ENCODE peak calls at places on chromosomes 5 and 9, in six cellular contexts. E is uterus, J is aorta, M is fibroblast of lung, P is astrocyte, H is heart right ventricle. O is an unnamed sample.

GRCh38 chr5:264346-264745 is 7.1 kb upstream of the PDCD6 start:
- DNase-seq in J (no peak), H (no peak), P (no peak), M (no peak), E (no peak), O (no peak)

GRCh38 chr9:125815568-125815967 is 68.4 kb downstream of the PBX3 start:
- DNase-seq in P (peak; percentile 81), E (no peak), J (no peak), H (no peak), M (peak; percentile 82), O (no peak)

GRCh38 chr9:73437758-73438157 is 286.1 kb downstream of the ANXA1 start:
- DNase-seq in E (no peak), M (peak; percentile 36), P (peak; percentile 23), H (no peak), J (no peak), O (no peak)

GRCh38 chr9:136342191-136343120 is 15.1 kb downstream of the GPSM1 start:
- DNase-seq in H (peak; percentile 88), J (peak; percentile 83), P (peak; percentile 48), E (peak; percentile 82), M (peak; percentile 70), O (no peak)

GRCh38 chr9:127877566-127877998 is at the start of gene AK1:
- DNase-seq in E (peak; percentile 76), H (peak; percentile 85), J (peak; percentile 88), M (peak; percentile 55), P (no peak), O (no peak)

GRCh38 chr9:136742640-136743391 is at the start of gene LCN10:
- DNase-seq in P (no peak), E (no peak), H (no peak), J (no peak), M (no peak), O (no peak)

GRCh38 chr5:139845846-139846681 is 50.5 kb downstream of the PSD2 start:
- DNase-seq in H (peak; percentile 35), J (no peak), M (no peak), P (no peak), E (no peak), O (no peak)

GRCh38 chr9:125407974-125408900 is 146.6 kb downstream of the GAPVD1 start:
- DNase-seq in J (peak; percentile 82), E (peak; percentile 69), P (no peak), M (peak; percentile 60), H (peak; percentile 71), O (no peak)

GRCh38 chr5:123083298-123083697 is 5.7 kb upstream of the PRDM6 start:
- DNase-seq in M (no peak), P (no peak), E (no peak), J (no peak), H (no peak), O (no peak)

GRCh38 chr5:108212775-108213346 is 169.0 kb downstream of the FBXL17 start:
- DNase-seq in P (peak; percentile 57), E (no peak), J (no peak), M (peak; percentile 73), H (no peak), O (no peak)

GRCh38 chr9:19136129-19136528 is 8.8 kb upstream of the PLIN2 start:
- DNase-seq in E (no peak), M (no peak), J (no peak), P (no peak), H (no peak), O (no peak)

GRCh38 chr9:129838707-129839259 is 3.5 kb downstream of the USP20 start:
- DNase-seq in M (peak; percentile 93), H (no peak), J (no peak), E (no peak), P (peak; percentile 89), O (no peak)

GRCh38 chr5:109741390-109741789 is 51.7 kb downstream of the MAN2A1 start:
- DNase-seq in H (no peak), E (no peak), M (no peak), P (no peak), J (no peak), O (no peak)

GRCh38 chr9:117413346-117414219 is 1.3 kb downstream of the ASTN2 start:
- DNase-seq in J (no peak), P (no peak), M (no peak), E (no peak), H (no peak), O (no peak)

GRCh38 chr9:8558176-8558575 is 758.6 kb upstream of the DMAC1 start:
- DNase-seq in E (no peak), M (peak; percentile 61), H (no peak), P (peak; percentile 45), J (no peak), O (no peak)

GRCh38 chr9:114177423-114178064 is 22.2 kb downstream of the COL27A1 start:
- DNase-seq in P (peak; percentile 63), J (no peak), H (no peak), M (peak; percentile 75), E (no peak), O (no peak)

GRCh38 chr9:86187121-86187520 is 72.3 kb downstream of the C9orf153 start:
- DNase-seq in P (no peak), E (no peak), M (no peak), J (no peak), H (no peak), O (no peak)

GRCh38 chr5:113367586-113367985 is 67.2 kb downstream of the TSSK1B start:
- DNase-seq in M (peak; percentile 29), E (no peak), P (no peak), J (no peak), H (no peak), O (no peak)

GRCh38 chr9:120924698-120925534 is 1.7 kb downstream of the TRAF1 start:
- DNase-seq in J (no peak), M (peak; percentile 24), H (no peak), P (no peak), E (no peak), O (no peak)

GRCh38 chr9:120928015-120928719 is 1.6 kb upstream of the TRAF1 start:
- DNase-seq in H (peak; percentile 45), P (no peak), M (no peak), E (peak; percentile 63), J (peak; percentile 82), O (no peak)

GRCh38 chr9:120927125-120928014 is 774 bp upstream of the TRAF1 start:
- DNase-seq in J (no peak), M (no peak), H (no peak), P (no peak), E (no peak), O (no peak)

GRCh38 chr9:120925535-120926396 is 830 bp downstream of the TRAF1 start:
- DNase-seq in P (peak; percentile 93), J (peak; percentile 87), E (no peak), H (no peak), M (peak; percentile 93), O (no peak)

GRCh38 chr9:120926397-120926928 is at the start of gene TRAF1:
- DNase-seq in E (no peak), H (no peak), M (peak; percentile 24), J (no peak), P (no peak), O (no peak)
- H3K4me1 ChIP-seq in E (no peaks in the 10 kb centered on the region), H (peaks cover 20% of the 10 kb centered on the region), M (peaks cover 13% of the 10 kb centered on the region), J (no peaks in the 10 kb centered on the region), P (peaks cover 34% of the 10 kb centered on the region), O (peaks cover 7% of the 10 kb centered on the region)

GRCh38 chr5:34412769-34413168 is 243.4 kb upstream of the RAI14 start:
- DNase-seq in M (peak; percentile 76), E (no peak), P (peak; percentile 67), H (no peak), J (no peak), O (no peak)

GRCh38 chr5:34415559-34416198 is 240.4 kb upstream of the RAI14 start:
- DNase-seq in J (no peak), P (no peak), E (no peak), H (no peak), M (peak; percentile 11), O (no peak)

GRCh38 chr5:34409376-34409775 is 246.8 kb upstream of the RAI14 start:
- DNase-seq in M (no peak), J (no peak), H (no peak), E (no peak), P (no peak), O (no peak)

GRCh38 chr5:34410411-34411139 is 245.6 kb upstream of the RAI14 start:
- DNase-seq in J (no peak), H (no peak), P (peak; percentile 75), E (no peak), M (peak; percentile 75), O (no peak)

DNA sequence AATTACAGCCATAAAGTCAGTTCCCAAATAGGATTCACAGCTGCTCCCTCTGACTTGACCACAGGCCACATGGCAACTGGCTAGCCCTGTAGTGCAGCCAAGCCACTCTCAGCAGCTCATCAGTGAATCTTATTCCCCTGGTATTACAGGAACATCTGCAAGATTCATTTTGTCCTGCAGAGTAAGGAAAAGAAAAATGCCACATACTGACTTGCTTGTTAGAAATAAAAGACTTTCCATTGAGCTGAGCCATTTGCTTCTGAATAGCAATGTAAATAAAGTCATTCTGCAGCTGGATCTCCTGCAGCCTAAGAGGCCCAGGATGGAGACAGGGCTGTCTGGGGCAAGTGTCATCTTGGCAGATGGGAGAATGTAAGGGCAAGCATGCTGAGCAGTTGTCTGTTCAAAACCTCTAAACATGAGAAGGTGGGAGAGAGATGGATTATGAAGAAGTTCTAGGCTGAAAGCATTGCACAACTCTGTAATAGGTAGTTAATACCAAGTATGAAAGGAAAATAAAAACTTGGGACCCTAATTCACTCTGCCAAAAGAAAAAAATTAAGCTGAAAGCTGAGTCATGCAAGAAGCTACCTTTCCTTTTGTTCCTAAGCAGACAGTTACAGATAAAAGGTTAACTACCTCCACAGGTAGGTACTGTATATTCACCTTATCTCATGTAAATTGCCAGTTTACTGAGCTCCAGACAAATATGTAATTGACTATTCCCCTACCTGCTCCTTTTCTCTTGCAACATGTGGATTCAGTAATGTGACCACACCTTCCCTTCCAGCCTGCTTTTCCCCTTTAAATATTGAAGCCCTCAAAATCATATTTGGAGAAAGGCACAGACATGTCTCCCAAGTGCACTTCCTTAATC is 244.4 kb upstream of the RAI14 start:
- DNase-seq in E (no peak), J (no peak), P (peak; percentile 44), H (peak; percentile 6), M (peak; percentile 55), O (no peak)
- H3K4me1 ChIP-seq in E (no peaks in the 10 kb centered on the region), J (no peaks in the 10 kb centered on the region), P (peaks cover 20% of the 10 kb centered on the region), H (no peaks in the 10 kb centered on the region), M (peaks cover 7% of the 10 kb centered on the region), O (no peaks in the 10 kb centered on the region)

GRCh38 chr5:133247881-133248642 is 196.2 kb downstream of the HSPA4 start:
- DNase-seq in J (no peak), P (no peak), E (no peak), H (peak; percentile 38), M (peak; percentile 30), O (no peak)
- H3K4me1 ChIP-seq in J (no peaks in the 10 kb centered on the region), P (peaks cover 27% of the 10 kb centered on the region), E (no peaks in the 10 kb centered on the region), H (no peaks in the 10 kb centered on the region), M (peaks cover 2% of the 10 kb centered on the region), O (no peaks in the 10 kb centered on the region)

DNA sequence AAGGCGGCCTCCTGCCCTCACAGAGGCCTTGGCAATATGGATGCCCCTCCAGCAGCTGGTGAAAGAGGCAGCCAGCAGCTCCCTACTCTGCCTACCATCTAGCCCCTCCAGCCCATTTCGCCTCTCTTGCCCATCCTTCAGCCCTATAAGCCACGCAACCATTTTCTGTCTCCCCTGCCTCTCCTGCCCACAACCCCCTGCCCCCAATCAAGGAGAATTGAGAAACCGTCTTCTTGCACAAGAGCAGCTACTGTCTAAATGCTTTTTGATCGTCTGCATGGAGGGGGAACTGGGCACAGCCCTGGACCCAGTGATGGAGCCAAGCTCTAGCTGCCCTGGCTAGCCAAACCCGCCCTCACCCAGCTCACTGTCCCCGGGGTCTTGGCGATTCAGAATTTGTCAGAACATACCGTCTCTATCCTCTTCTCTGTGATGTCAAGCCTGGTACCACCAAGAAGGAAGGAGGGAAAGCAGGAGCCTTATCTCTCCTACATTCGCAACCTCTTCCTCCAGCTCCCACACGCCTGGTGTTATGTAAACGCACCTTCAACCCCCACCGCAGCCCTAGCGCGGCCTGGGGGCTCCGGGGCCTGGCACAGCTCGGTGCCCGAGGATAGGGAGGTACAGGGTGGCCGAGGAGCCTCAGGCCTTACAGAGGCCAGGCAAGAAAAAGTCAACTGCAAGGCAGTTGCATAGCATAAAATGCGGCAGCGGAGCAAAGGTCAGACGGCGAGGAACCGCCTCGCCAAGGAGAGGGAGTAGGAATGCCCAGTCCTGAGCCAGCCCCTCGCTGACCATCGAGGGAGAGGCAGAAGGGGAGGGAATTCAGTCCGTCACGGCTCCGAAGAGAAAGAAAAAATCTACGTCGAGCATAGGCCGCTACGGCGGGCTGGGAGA is 1.1 kb downstream of the SPRY4 start:
- DNase-seq in M (peak; percentile 54), H (no peak), E (no peak), P (peak; percentile 38), J (peak; percentile 67), O (no peak)
- H3K4me1 ChIP-seq in M (peaks cover 24% of the 10 kb centered on the region), H (peaks cover 38% of the 10 kb centered on the region), E (peaks cover 5% of the 10 kb centered on the region), P (peaks cover 68% of the 10 kb centered on the region), J (peaks cover 17% of the 10 kb centered on the region), O (peaks cover 22% of the 10 kb centered on the region)

O was measured in esophagus squamous epithelium.